ENCODE peak calls at places on chromosomes 1 and 21, in eight cellular contexts. P, K, Z, C, A, H, I and T are unnamed samples.

GRCh38 chr1:163875927-163876320 is 554.2 kb downstream of the NUF2 start:
- DNase-seq in K (no peak), H (no peak), A (no peak), C (no peak), Z (no peak), I (no peak), P (peak; percentile 26), T (no peak)

GRCh38 chr1:170685166-170685565 is 21.2 kb downstream of the PRRX1 start:
- DNase-seq in I (no peak), Z (no peak), P (no peak), A (no peak), H (no peak), C (no peak), K (no peak), T (no peak)

GRCh38 chr1:19698181-19698580 is 33.5 kb downstream of the HTR6 start:
- DNase-seq in K (no peak), A (no peak), H (no peak), Z (no peak), I (peak; percentile 37), C (no peak), P (no peak), T (no peak)

GRCh38 chr1:220880726-220881506 is 1.7 kb downstream of the HLX start:
- DNase-seq in H (peak; percentile 67), C (no peak), Z (peak; percentile 86), K (peak; percentile 94), I (no peak), P (peak; percentile 80), A (peak; percentile 53), T (no peak)

GRCh38 chr1:29406814-29407213 is 170.5 kb downstream of the PTPRU start:
- DNase-seq in H (no peak), A (no peak), I (no peak), K (no peak), P (no peak), Z (no peak), C (no peak), T (no peak)

GRCh38 chr1:184437306-184437705 is 50.5 kb downstream of the C1orf21 start:
- DNase-seq in C (no peak), I (no peak), K (no peak), Z (no peak), H (no peak), A (no peak), P (no peak), T (no peak)

GRCh38 chr1:155255243-155256100 is at the start of gene ENTREP3:
- DNase-seq in Z (peak; percentile 94), C (peak; percentile 89), A (peak; percentile 84), I (peak; percentile 84), P (peak; percentile 88), K (peak; percentile 96), H (peak; percentile 95), T (peak; percentile 95)

GRCh38 chr1:159749630-159750029 is 31.1 kb upstream of the DUSP23 start:
- DNase-seq in A (no peak), I (no peak), P (no peak), C (no peak), K (no peak), H (no peak), Z (no peak), T (no peak)

GRCh38 chr1:226100436-226101347 is 38.2 kb downstream of the H3-3A start:
- DNase-seq in I (no peak), P (no peak), Z (no peak), K (peak; percentile 85), H (peak; percentile 70), A (no peak), C (peak; percentile 38), T (no peak)

GRCh38 chr1:23152966-23153684 is 15.5 kb downstream of the LUZP1 start:
- DNase-seq in K (no peak), I (no peak), P (no peak), A (no peak), C (no peak), Z (no peak), H (no peak), T (no peak)

GRCh38 chr21:33866851-33867250 is 48.8 kb downstream of the ATP5PO start:
- DNase-seq in Z (no peak), I (no peak), C (no peak), A (no peak), P (no peak), H (no peak), K (no peak), T (no peak)

DNA sequence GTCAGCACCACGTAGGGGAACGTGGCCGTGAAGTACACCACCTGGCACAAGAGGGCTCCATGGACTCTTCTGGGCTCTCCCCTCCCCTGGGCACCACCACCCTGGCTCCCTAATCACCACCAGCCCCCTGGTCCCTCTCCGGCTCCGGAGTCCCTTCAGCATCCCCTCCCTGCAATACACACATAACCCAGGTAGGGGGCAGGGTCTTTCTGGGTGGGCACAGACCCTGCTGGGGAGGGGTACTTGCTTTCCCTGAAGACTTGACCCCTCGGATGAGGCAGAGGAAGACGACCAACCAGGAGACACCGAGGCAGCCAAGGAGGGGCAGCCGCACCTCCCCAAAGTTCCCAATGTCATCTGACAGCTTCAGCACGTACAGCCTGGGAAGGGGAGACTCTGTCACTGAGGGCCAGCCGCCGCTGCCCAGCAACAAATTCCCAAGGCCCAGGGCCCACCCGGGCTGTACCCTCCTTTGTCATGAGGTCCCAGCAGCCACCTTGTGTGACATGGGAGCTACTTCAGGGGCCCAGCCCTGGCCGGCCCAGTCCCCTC is 11.3 kb downstream of the CCDC24 start:
- DNase-seq in C (no peak), I (no peak), P (no peak), Z (no peak), H (no peak), A (no peak), K (no peak), T (no peak)
- TF ChIP-seq CTCF in C (peak; percentile 57), I (no peak), P (no peak), Z (no peak), H (peak; percentile 45), A (no peak), K (no peak), T (peak; percentile 23)

GRCh38 chr1:35773711-35774110 is 3.9 kb upstream of the CLSPN start:
- DNase-seq in Z (no peak), K (no peak), P (no peak), A (no peak), H (no peak), C (no peak), I (no peak), T (no peak)

GRCh38 chr1:35764283-35764682 is 5.5 kb downstream of the CLSPN start:
- DNase-seq in A (no peak), C (no peak), K (no peak), Z (no peak), I (no peak), P (no peak), H (no peak), T (no peak)

GRCh38 chr1:35768350-35769187 is 1.2 kb downstream of the CLSPN start:
- DNase-seq in Z (no peak), I (no peak), P (no peak), K (no peak), A (no peak), H (no peak), C (no peak), T (no peak)

GRCh38 chr1:35769759-35770446 is at the start of gene CLSPN:
- DNase-seq in A (peak; percentile 91), C (peak; percentile 97), I (peak; percentile 96), H (peak; percentile 99), K (peak; percentile 92), Z (peak; percentile 96), P (peak; percentile 94), T (peak; percentile 98)

DNA sequence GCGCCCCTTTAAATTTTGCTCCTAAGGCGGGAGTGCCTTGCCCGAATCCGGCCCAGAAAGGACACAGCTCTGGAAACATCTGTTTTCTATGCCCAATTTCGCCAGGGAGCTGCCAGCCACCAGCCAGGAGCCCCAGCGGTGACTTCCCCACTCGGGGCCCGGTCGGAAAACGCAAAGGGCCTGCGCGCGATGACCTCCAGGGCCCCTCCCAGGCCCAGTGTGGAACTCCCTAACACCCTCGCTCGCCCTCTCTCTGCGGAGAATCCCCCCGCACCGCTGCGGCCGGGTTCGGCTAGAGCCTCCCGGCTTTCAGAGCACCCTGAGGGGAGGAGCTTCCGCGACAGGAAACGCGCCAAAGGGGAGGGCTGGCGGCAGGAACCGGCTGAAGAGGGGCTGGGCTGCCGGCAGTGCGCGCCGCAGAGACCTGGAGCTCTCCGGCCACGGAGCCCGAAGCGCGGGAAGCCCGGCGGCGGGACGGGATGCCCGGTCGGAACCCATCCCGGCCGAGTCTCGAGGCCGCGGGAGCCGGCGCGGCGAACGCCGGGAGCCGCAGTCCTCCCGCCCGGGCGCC is 505 bp downstream of the CLSPN start:
- DNase-seq in I (peak; percentile 92), H (peak; percentile 97), K (peak; percentile 96), Z (peak; percentile 93), A (peak; percentile 56), P (peak; percentile 64), C (peak; percentile 88), T (peak; percentile 94)
- TF ChIP-seq CTCF in I (peak; percentile 10), H (peak; percentile 23), K (no peak), Z (peak; percentile 46), A (no peak), P (peak; percentile 5), C (no peak), T (peak; percentile 28)

GRCh38 chr1:91440845-91441244 is 36.2 kb upstream of the HFM1 start:
- DNase-seq in C (no peak), A (no peak), H (no peak), P (no peak), I (no peak), K (no peak), Z (no peak), T (no peak)
- TF ChIP-seq CTCF in C (no peak), A (no peak), H (no peak), P (no peak), I (peak; percentile 32), K (no peak), Z (peak; percentile 24), T (peak; percentile 46)

GRCh38 chr1:202658251-202658650 is 52.0 kb downstream of the SYT2 start:
- DNase-seq in Z (no peak), H (no peak), P (no peak), C (no peak), A (no peak), I (no peak), K (no peak), T (no peak)

GRCh38 chr1:202659541-202659940 is 50.7 kb downstream of the SYT2 start:
- DNase-seq in I (no peak), P (no peak), K (no peak), Z (no peak), H (no peak), A (no peak), C (no peak), T (no peak)

GRCh38 chr1:202656057-202656456 is 54.2 kb downstream of the SYT2 start:
- DNase-seq in H (peak; percentile 78), K (no peak), Z (no peak), A (no peak), C (peak; percentile 53), P (no peak), I (no peak), T (no peak)

GRCh38 chr1:202658766-202659165 is 51.5 kb downstream of the SYT2 start:
- DNase-seq in H (no peak), Z (no peak), K (no peak), C (no peak), A (no peak), P (no peak), I (no peak), T (no peak)

DNA sequence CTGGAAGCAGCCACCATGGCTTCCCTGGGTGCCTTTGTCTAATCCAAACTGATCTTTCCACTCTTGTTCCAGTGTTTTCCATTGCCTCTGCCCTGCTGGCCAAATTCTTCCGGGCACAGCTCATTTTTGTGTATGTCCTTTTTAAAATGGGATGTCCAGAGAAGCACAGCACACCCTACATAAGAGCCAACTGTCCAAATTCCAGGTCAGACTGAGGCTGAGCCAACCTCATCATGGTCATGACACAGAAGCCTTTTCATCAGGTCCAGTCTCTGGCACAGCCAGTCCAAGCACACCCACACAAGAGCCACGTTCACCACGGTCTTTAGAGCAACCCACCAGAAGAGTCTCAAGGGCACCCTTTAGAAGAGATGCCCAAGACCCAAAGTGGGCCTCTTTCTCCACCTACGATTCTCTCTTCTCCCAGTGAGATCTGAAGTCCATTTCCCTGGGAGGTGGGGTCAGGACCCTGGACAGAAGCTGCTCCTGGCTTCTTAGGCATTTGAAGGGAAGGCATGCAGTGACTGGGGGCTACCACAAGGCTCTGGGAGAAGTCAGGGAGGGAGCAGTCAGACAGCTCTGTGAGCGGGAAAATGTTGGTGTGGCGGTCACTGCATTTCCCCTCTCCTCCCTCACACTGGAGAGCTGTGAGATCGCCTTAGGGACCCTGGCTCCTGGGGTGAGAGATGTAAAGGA is 53.2 kb downstream of the SYT2 start:
- DNase-seq in C (peak; percentile 72), Z (no peak), K (no peak), I (no peak), H (peak; percentile 88), P (no peak), A (no peak), T (no peak)
- TF ChIP-seq CTCF in C (peak; percentile 19), Z (no peak), K (no peak), I (no peak), H (peak; percentile 56), P (no peak), A (no peak), T (no peak)